ENCODE peak calls at places on chromosome 19, in five cellular contexts. X is foreskin fibroblast; I is GM18507; L is stimulated activated CD4-positive, alpha-beta T cell treated with anti-CD3 and anti-CD28 coated beads, Interleukin-1b, Interleukin-23, amount 100 ng/mL, for 24 hours; H is HFFc6. A is an unnamed sample.

GRCh38 chr19:22620912-22621311 is 13.2 kb upstream of the ZNF492 start:
- DNase-seq in X (no peak), I (no peak), L (no peak), H (no peak), A (no peak)

GRCh38 chr19:11480927-11481776 is at the start of gene ELAVL3:
- DNase-seq in X (no peak), I (no peak), L (no peak), H (no peak), A (no peak)

GRCh38 chr19:42281175-42282035 is 12.4 kb downstream of the CIC start:
- DNase-seq in X (peak), I (no peak), L (no peak), H (no peak), A (peak)

GRCh38 chr19:50300814-50301606 is 28.2 kb downstream of the KCNC3 start:
- DNase-seq in X (peak), I (no peak), L (no peak), H (peak), A (peak)

GRCh38 chr19:34979819-34980640 is 16.0 kb upstream of the ZNF792 start:
- DNase-seq in X (no peak), I (no peak), L (no peak), H (no peak), A (no peak)

GRCh38 chr19:4390862-4391693 is 9.3 kb downstream of the SH3GL1 start:
- DNase-seq in X (peak), I (no peak), L (no peak), H (peak), A (no peak)

GRCh38 chr19:4811328-4812131 is 20.0 kb downstream of the TICAM1 start:
- DNase-seq in X (peak), I (peak), L (peak), H (peak), A (peak)

GRCh38 chr19:6720369-6721112 is at the start of gene C3:
- DNase-seq in X (peak), I (no peak), L (no peak), H (peak), A (no peak)

GRCh38 chr19:51754106-51754505 is 2.4 kb upstream of the FPR1 start:
- DNase-seq in X (no peak), I (no peak), L (no peak), H (no peak), A (no peak)

GRCh38 chr19:18320865-18321728 is 1.8 kb downstream of the LSM4 start:
- DNase-seq in X (no peak), I (no peak), L (no peak), H (no peak), A (no peak)

GRCh38 chr19:47628058-47628771 is 19.3 kb downstream of the BICRA start:
- DNase-seq in X (no peak), I (no peak), L (no peak), H (no peak), A (no peak)

GRCh38 chr19:18385675-18386542 is at the start of gene GDF15:
- DNase-seq in X (peak), I (no peak), L (no peak), H (peak), A (no peak)

GRCh38 chr19:6738726-6739389 is 622 bp upstream of the TRIP10 start:
- DNase-seq in X (peak), I (no peak), L (peak), H (no peak), A (peak)

GRCh38 chr19:49387936-49388372 is at the start of gene KASH5:
- DNase-seq in X (peak), I (peak), L (peak), H (no peak), A (peak)

GRCh38 chr19:1189419-1189818 is 15.4 kb upstream of the SBNO2 start:
- DNase-seq in X (peak), I (no peak), L (peak), H (no peak), A (no peak)

GRCh38 chr19:2166741-2167738 is 3.3 kb downstream of the DOT1L start:
- DNase-seq in X (peak), I (no peak), L (no peak), H (peak), A (no peak)

GRCh38 chr19:40805258-40805868 is 6.4 kb downstream of the EGLN2 start:
- DNase-seq in X (no peak), I (no peak), L (no peak), H (no peak), A (no peak)

GRCh38 chr19:49809155-49809986 is 3.7 kb downstream of the FUZ start:
- DNase-seq in X (peak), I (no peak), L (no peak), H (no peak), A (no peak)

GRCh38 chr19:7870571-7871279 is 3.5 kb downstream of the PRR36 start:
- DNase-seq in X (peak), I (no peak), L (peak), H (peak), A (peak)

GRCh38 chr19:43624933-43625332 is 5.5 kb upstream of the ZNF428 start:
- DNase-seq in X (peak), I (no peak), L (peak), H (no peak), A (peak)

GRCh38 chr19:27676877-27677276 is 1536.1 kb downstream of the UQCRFS1 start:
- DNase-seq in X (no peak), I (no peak), L (no peak), H (no peak), A (no peak)

GRCh38 chr19:3557461-3558248 is at the start of gene MFSD12:
- DNase-seq in X (peak), I (peak), L (peak), H (peak), A (peak)

A was measured in GM06990.